ENCODE peak calls at places on chromosomes 2 and 18, in seven cellular contexts. S is DMS153; T is stimulated activated CD4-positive, alpha-beta T cell treated with anti-CD3 and anti-CD28 coated beads, Interleukin-1b, Interleukin-23, amount 100 ng/mL, for 4 hours; I is WTC11; G is NCI-H2081; Z is HTR-8/SVneo; R is anterior cingulate cortex. B is an unnamed sample.
A peak's percentile ranks its signal among the peaks of the same experiment; 100 is the strongest.

GRCh38 chr18:5416112-5416511 is 120.6 kb upstream of the ZBTB14 start:
- DNase-seq in G (no peak), Z (no peak), T (no peak), I (no peak), R (no peak), S (no peak), B (no peak)

GRCh38 chr2:241939541-241939940 is 70.0 kb downstream of the RTP5 start:
- DNase-seq in S (no peak), R (no peak), T (no peak), I (no peak), Z (no peak), G (no peak), B (no peak)

GRCh38 chr2:3627500-3628100 is 30.4 kb upstream of the ALLC start:
- DNase-seq in T (no peak), S (no peak), Z (no peak), R (no peak), I (no peak), G (no peak), B (no peak)

GRCh38 chr2:212998629-212999359 is 152.6 kb downstream of the IKZF2 start:
- DNase-seq in R (no peak), T (no peak), S (no peak), G (no peak), I (no peak), Z (no peak), B (no peak)

GRCh38 chr2:40204268-40204667 is 247.6 kb downstream of the SLC8A1 start:
- DNase-seq in I (no peak), S (no peak), G (no peak), T (no peak), Z (no peak), R (no peak), B (no peak)

GRCh38 chr2:209977386-209978239 is 24.8 kb upstream of the RPE start:
- DNase-seq in G (peak; percentile 32), S (peak; percentile 21), T (no peak), I (no peak), Z (peak; percentile 27), R (no peak), B (no peak)

GRCh38 chr2:134432438-134432883 is 178.6 kb downstream of the MGAT5 start:
- DNase-seq in S (no peak), G (no peak), R (no peak), Z (no peak), I (no peak), T (no peak), B (no peak)

GRCh38 chr2:132902626-132903025 is 232.6 kb upstream of the LYPD1 start:
- DNase-seq in S (no peak), R (no peak), G (no peak), T (no peak), I (no peak), Z (no peak), B (no peak)

GRCh38 chr2:145344076-145344724 is 824.3 kb upstream of the ZEB2 start:
- DNase-seq in Z (no peak), S (no peak), R (no peak), I (no peak), G (no peak), T (no peak), B (no peak)

GRCh38 chr2:231126123-231126522 is 1.3 kb upstream of the HTR2B start:
- DNase-seq in R (no peak), I (no peak), S (no peak), T (no peak), Z (no peak), G (no peak), B (no peak)

GRCh38 chr2:210553371-210553770 is 3.0 kb upstream of the CPS1 start:
- DNase-seq in I (no peak), Z (no peak), T (no peak), R (no peak), G (no peak), S (no peak), B (no peak)

GRCh38 chr18:10354241-10354811 is 100.1 kb upstream of the APCDD1 start:
- DNase-seq in T (no peak), I (no peak), Z (no peak), R (no peak), G (no peak), S (no peak), B (no peak)

GRCh38 chr2:18404708-18405107 is 155.7 kb downstream of the RDH14 start:
- DNase-seq in I (no peak), S (no peak), R (no peak), G (no peak), T (no peak), Z (no peak), B (no peak)

GRCh38 chr2:20179755-20180594 is 45.0 kb downstream of the SDC1 start:
- DNase-seq in S (peak; percentile 61), R (no peak), Z (no peak), I (peak; percentile 75), G (no peak), T (no peak), B (no peak)

GRCh38 chr2:112803691-112804521 is 19.6 kb upstream of the IL1A start:
- DNase-seq in S (no peak), G (no peak), T (no peak), R (no peak), Z (peak; percentile 44), I (no peak), B (no peak)

GRCh38 chr2:12501469-12502147 is 215.1 kb upstream of the TRIB2 start:
- DNase-seq in G (no peak), R (no peak), S (no peak), Z (no peak), I (no peak), T (peak; percentile 57), B (no peak)

GRCh38 chr2:24115057-24115456 is 8.1 kb downstream of the PFN4 start:
- DNase-seq in I (no peak), S (no peak), R (no peak), G (no peak), Z (peak; percentile 33), T (no peak), B (no peak)

GRCh38 chr2:223626713-223627112 is 24.6 kb upstream of the SCG2 start:
- DNase-seq in R (no peak), G (no peak), Z (peak; percentile 41), S (no peak), I (no peak), T (no peak), B (no peak)

GRCh38 chr2:23649819-23650218 is 264.8 kb downstream of the KLHL29 start:
- DNase-seq in R (no peak), G (no peak), Z (no peak), I (no peak), T (no peak), S (no peak), B (no peak)

GRCh38 chr2:71215447-71215846 is 11.5 kb downstream of the PAIP2B start:
- DNase-seq in Z (no peak), R (no peak), G (no peak), T (no peak), I (no peak), S (no peak), B (no peak)

GRCh38 chr18:75377975-75378673 is 49.4 kb downstream of the SMIM21 start:
- DNase-seq in I (no peak), R (no peak), Z (no peak), T (no peak), S (no peak), G (no peak), B (no peak)

GRCh38 chr2:174632847-174633620 is 35.4 kb upstream of the WIPF1 start:
- DNase-seq in I (no peak), R (no peak), T (no peak), S (no peak), Z (no peak), G (no peak), B (no peak)

GRCh38 chr18:69954719-69955118 is 7.0 kb upstream of the CD226 start:
- DNase-seq in I (no peak), Z (no peak), S (no peak), G (no peak), T (no peak), R (no peak), B (no peak)

GRCh38 chr2:153057743-153058142 is 339.3 kb downstream of the ARL6IP6 start:
- DNase-seq in Z (no peak), R (no peak), T (no peak), G (no peak), S (no peak), I (no peak), B (no peak)

GRCh38 chr2:191728710-191729597 is 51.0 kb downstream of the NABP1 start:
- DNase-seq in S (no peak), G (no peak), I (no peak), T (no peak), Z (no peak), R (no peak), B (no peak)

GRCh38 chr2:207320381-207321159 is 154.8 kb upstream of the KLF7 start:
- DNase-seq in I (no peak), R (no peak), T (no peak), S (no peak), G (no peak), Z (no peak), B (no peak)

GRCh38 chr2:155169317-155169716 is 470.8 kb downstream of the KCNJ3 start:
- DNase-seq in Z (no peak), T (no peak), S (no peak), I (no peak), R (no peak), G (no peak), B (no peak)

GRCh38 chr18:66916834-66917233 is 312.9 kb upstream of the CDH19 start:
- DNase-seq in G (no peak), I (no peak), T (no peak), Z (no peak), S (no peak), R (no peak), B (no peak)

GRCh38 chr2:37156071-37156856 is 516 bp downstream of the EIF2AK2 start:
- DNase-seq in G (peak; percentile 32), Z (peak; percentile 59), I (no peak), R (peak; percentile 55), S (peak; percentile 6), T (no peak), B (peak; percentile 29)

GRCh38 chr18:59311631-59312030 is 6.8 kb downstream of the CPLX4 start:
- DNase-seq in Z (no peak), S (no peak), R (no peak), G (no peak), I (no peak), T (no peak), B (no peak)

GRCh38 chr2:212831671-212832199 is 293.1 kb upstream of the ERBB4 start:
- DNase-seq in G (no peak), T (no peak), I (no peak), R (no peak), Z (no peak), S (no peak), B (no peak)

GRCh38 chr2:185456517-185456916 is 282.1 kb upstream of the FSIP2 start:
- DNase-seq in R (no peak), S (no peak), T (no peak), I (no peak), G (no peak), Z (no peak), B (no peak)

GRCh38 chr2:238974510-238975166 is 126.8 kb downstream of the TWIST2 start:
- DNase-seq in G (no peak), S (no peak), Z (peak; percentile 67), R (no peak), I (no peak), T (no peak), B (peak; percentile 64)

GRCh38 chr2:197869501-197870111 is 65.2 kb downstream of the PLCL1 start:
- DNase-seq in R (no peak), Z (no peak), G (no peak), S (no peak), I (no peak), T (no peak), B (no peak)

B was measured in head of caudate nucleus.